ENCODE peak calls at places on chromosomes 2 and 18, in nine cellular contexts. O is HT1080; V is pons; Q is amniotic stem cell; N is D341Med; W is iPS-NIHi11; Y is kidney; Z is stimulated activated naive CD8-positive, alpha-beta T cell treated with anti-CD3 and anti-CD28 coated beads, Interleukin-15, Interleukin-2, amounts not matched to agents 100 U/mL and 50 U/mL, for 24 hours; G is HCEC 1CT. X is an unnamed sample.

GRCh38 chr18:6624271-6624670 is 105.2 kb upstream of the ARHGAP28 start:
- DNase-seq in Y (no peak), W (no peak), V (no peak), O (peak; percentile 2), N (no peak), Z (no peak), G (peak; percentile 80), Q (no peak), X (peak; percentile 67)

GRCh38 chr2:43007901-43008300 is 215.5 kb upstream of the HAAO start:
- DNase-seq in V (no peak), O (no peak), G (no peak), W (no peak), Z (no peak), Y (no peak), Q (no peak), N (no peak), X (no peak)

GRCh38 chr2:227450196-227450851 is 21.6 kb upstream of the AGFG1 start:
- DNase-seq in O (no peak), Y (no peak), Z (no peak), W (no peak), Q (no peak), V (no peak), G (no peak), N (no peak), X (no peak)

GRCh38 chr18:57444301-57444759 is 9.2 kb downstream of the ONECUT2 start:
- DNase-seq in O (no peak), Z (no peak), Y (no peak), W (no peak), V (no peak), Q (no peak), G (no peak), N (no peak), X (no peak)

GRCh38 chr2:72613931-72614330 is 211.9 kb downstream of the EXOC6B start:
- DNase-seq in Q (no peak), W (no peak), G (no peak), N (no peak), V (peak; percentile 77), Y (no peak), Z (no peak), O (no peak), X (no peak)

GRCh38 chr2:53861824-53862223 is 2.1 kb upstream of the GPR75 start:
- DNase-seq in W (no peak), Y (no peak), O (no peak), Q (no peak), Z (no peak), G (no peak), V (no peak), N (no peak), X (no peak)

GRCh38 chr2:201696151-201696659 is 2.2 kb downstream of the MPP4 start:
- DNase-seq in V (peak; percentile 18), Z (no peak), Y (no peak), G (peak; percentile 92), W (no peak), O (peak; percentile 96), Q (no peak), N (no peak), X (peak; percentile 71)

GRCh38 chr2:45631955-45632354 is 19.5 kb upstream of the PRKCE start:
- DNase-seq in Y (no peak), Z (no peak), N (no peak), V (no peak), Q (no peak), O (no peak), G (no peak), W (no peak), X (no peak)

GRCh38 chr2:117058366-117058765 is 756.1 kb upstream of the DDX18 start:
- DNase-seq in V (no peak), W (no peak), G (no peak), Y (no peak), Q (no peak), N (no peak), O (peak; percentile 23), Z (no peak), X (no peak)

GRCh38 chr2:101516833-101517690 is 42.1 kb upstream of the RFX8 start:
- DNase-seq in Z (peak; percentile 37), V (no peak), G (peak; percentile 99), Y (no peak), N (no peak), O (peak; percentile 100), W (no peak), Q (peak; percentile 50), X (peak; percentile 98)

GRCh38 chr2:237617305-237617982 is 9.9 kb upstream of the LRRFIP1 start:
- DNase-seq in G (no peak), V (no peak), Z (no peak), W (no peak), Q (no peak), O (no peak), Y (no peak), N (no peak), X (peak; percentile 0)

GRCh38 chr2:130300970-130301348 is 41.7 kb upstream of the IMP4 start:
- DNase-seq in Q (no peak), O (no peak), Y (no peak), N (no peak), G (no peak), Z (no peak), V (no peak), W (no peak), X (no peak)

GRCh38 chr2:109638807-109639206 is 24.6 kb downstream of the SOWAHC start:
- DNase-seq in Y (no peak), N (no peak), W (no peak), V (no peak), Q (no peak), O (no peak), Z (no peak), G (no peak), X (no peak)

GRCh38 chr2:18835787-18836186 is 246.4 kb upstream of the NT5C1B start:
- DNase-seq in Y (no peak), V (no peak), W (no peak), N (no peak), G (no peak), Q (no peak), O (no peak), Z (no peak), X (no peak)